ENCODE peak calls at places on chromosomes 5 and 9, in ten cellular contexts. E is foreskin fibroblast, X is fibroblast of the aortic adventitia, D is ovary, A is hepatocyte, H is A549, L is GM23248, G is Karpas-422, I is bronchial epithelial cell, W is lower lobe of right lung. K is an unnamed sample.

GRCh38 chr9:15642369-15642962 is 89.6 kb downstream of the CCDC171 start:
- DNase-seq in X (peak; percentile 66), D (no peak), G (peak; percentile 82), E (no peak), A (peak; percentile 69), L (peak; percentile 72), H (peak; percentile 26), I (peak; percentile 53), W (no peak), K (no peak)

GRCh38 chr5:136128416-136128935 is 4.2 kb upstream of the SMAD5 start:
- DNase-seq in W (no peak), G (no peak), H (no peak), D (no peak), X (no peak), I (no peak), E (no peak), A (no peak), L (no peak), K (no peak)

GRCh38 chr5:112049738-112050137 is 292.7 kb upstream of the NREP start:
- DNase-seq in A (no peak), L (peak; percentile 14), H (no peak), E (no peak), I (no peak), D (no peak), W (no peak), X (no peak), G (no peak), K (no peak)

GRCh38 chr9:105026451-105026850 is 98.5 kb upstream of the ABCA1 start:
- DNase-seq in L (peak; percentile 39), E (peak; percentile 69), X (peak; percentile 62), G (no peak), H (no peak), W (no peak), A (no peak), I (no peak), D (no peak), K (no peak)

GRCh38 chr5:150138551-150139265 is 16.9 kb downstream of the PDGFRB start:
- DNase-seq in G (no peak), H (no peak), A (peak; percentile 84), L (peak; percentile 90), W (no peak), I (no peak), D (peak; percentile 85), X (peak; percentile 89), E (peak; percentile 79), K (no peak)

GRCh38 chr5:135878156-135878620 is 17.5 kb downstream of the IL9 start:
- DNase-seq in H (no peak), W (no peak), D (no peak), I (no peak), A (no peak), L (peak; percentile 55), G (no peak), X (no peak), E (no peak), K (no peak)

GRCh38 chr5:126443374-126443851 is 20.2 kb downstream of the GRAMD2B start:
- DNase-seq in E (no peak), D (no peak), X (no peak), H (no peak), I (no peak), L (no peak), W (no peak), A (no peak), G (no peak), K (no peak)

GRCh38 chr9:91411096-91411771 is 12.4 kb downstream of the NFIL3 start:
- DNase-seq in L (peak; percentile 46), X (peak; percentile 23), E (no peak), G (no peak), A (no peak), I (peak; percentile 79), D (no peak), W (no peak), H (no peak), K (no peak)

GRCh38 chr9:96523429-96523828 is 73.5 kb downstream of the HABP4 start:
- DNase-seq in D (no peak), H (no peak), X (peak; percentile 81), E (no peak), I (no peak), A (no peak), L (no peak), W (no peak), G (no peak), K (no peak)

GRCh38 chr9:109560470-109561132 is 62.5 kb upstream of the PTPN3 start:
- DNase-seq in X (no peak), W (no peak), G (no peak), H (no peak), L (no peak), E (no peak), A (peak; percentile 10), D (no peak), I (peak; percentile 24), K (no peak)

GRCh38 chr5:57382665-57383064 is 99.9 kb downstream of the ACTBL2 start:
- DNase-seq in L (peak; percentile 15), E (no peak), W (no peak), X (no peak), D (no peak), I (no peak), G (no peak), A (no peak), H (no peak), K (no peak)
- H3K4me3 ChIP-seq in L (peak overlapping the region; percentile 60), E (no peak overlapping the region), W (no peak overlapping the region), X (no peak overlapping the region), D (no peak overlapping the region), I (no peak overlapping the region), G (no peak overlapping the region), A (no peak overlapping the region), H (no peak overlapping the region), K (no peak overlapping the region)

DNA sequence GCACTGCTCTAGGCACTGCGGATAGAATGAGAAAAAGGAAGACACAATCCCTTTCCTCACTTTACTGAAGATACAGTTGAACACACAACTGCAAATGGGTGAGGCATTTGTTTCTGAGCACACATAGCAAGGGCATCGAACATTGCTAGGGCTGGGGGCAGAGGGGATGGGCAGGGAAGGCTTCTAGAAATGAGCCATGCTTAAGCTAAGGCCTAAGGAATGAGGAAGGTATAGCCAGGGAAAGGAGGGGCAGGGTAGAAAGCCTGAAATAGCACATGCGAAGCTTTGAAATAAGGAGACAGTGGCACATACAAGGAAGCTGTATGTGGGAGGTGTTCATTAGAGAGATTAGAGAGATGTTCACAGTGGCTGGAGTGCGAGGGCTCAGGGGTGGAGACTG is 92.7 kb downstream of the KIF4B start:
- DNase-seq in I (peak; percentile 41), G (no peak), H (no peak), D (no peak), E (no peak), L (no peak), A (no peak), X (no peak), W (no peak), K (no peak)
- H3K4me3 ChIP-seq in I (no peak overlapping the region), G (no peak overlapping the region), H (no peak overlapping the region), D (no peak overlapping the region), E (no peak overlapping the region), L (no peak overlapping the region), A (no peak overlapping the region), X (no peak overlapping the region), W (no peak overlapping the region), K (no peak overlapping the region)

DNA sequence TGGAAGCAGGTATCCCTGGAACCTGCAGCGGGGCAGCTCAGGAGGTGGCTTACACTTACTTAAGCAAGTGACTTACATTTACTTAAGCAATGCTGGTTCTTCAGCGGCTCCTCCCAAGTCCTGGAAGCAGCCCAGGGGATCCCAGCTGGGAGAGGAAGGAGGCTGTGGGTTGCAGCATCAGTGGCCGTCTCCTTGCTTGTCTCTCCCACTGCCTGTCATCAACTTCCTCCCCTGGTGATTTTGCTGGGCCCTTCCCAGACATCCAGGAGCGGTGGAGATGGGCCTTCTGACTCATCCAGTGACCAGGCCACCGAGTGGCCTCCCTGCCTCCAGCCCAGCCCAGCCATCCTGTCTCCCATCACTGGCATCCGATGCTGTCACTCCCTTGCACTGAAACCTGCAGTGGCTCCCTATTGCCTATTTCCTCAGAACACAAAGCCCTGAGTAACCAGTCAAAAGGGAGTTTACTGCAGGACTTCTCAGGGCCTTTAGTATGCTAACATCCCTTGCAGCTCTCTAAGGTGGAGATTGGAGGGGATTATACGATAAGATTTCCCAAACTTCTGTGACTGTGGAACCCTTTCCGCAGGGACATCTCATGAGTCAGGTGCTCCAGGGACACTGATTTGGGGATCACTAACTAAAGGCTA is 155.9 kb upstream of the PHYKPL start:
- DNase-seq in G (peak; percentile 14), W (peak; percentile 64), H (no peak), A (peak; percentile 52), I (peak; percentile 2), D (no peak), E (no peak), X (no peak), L (peak; percentile 32), K (peak; percentile 24)
- H3K4me3 ChIP-seq in G (no peak overlapping the region), W (no peak overlapping the region), H (no peak overlapping the region), A (no peak overlapping the region), I (no peak overlapping the region), D (no peak overlapping the region), E (no peak overlapping the region), X (no peak overlapping the region), L (no peak overlapping the region), K (no peak overlapping the region)

DNA sequence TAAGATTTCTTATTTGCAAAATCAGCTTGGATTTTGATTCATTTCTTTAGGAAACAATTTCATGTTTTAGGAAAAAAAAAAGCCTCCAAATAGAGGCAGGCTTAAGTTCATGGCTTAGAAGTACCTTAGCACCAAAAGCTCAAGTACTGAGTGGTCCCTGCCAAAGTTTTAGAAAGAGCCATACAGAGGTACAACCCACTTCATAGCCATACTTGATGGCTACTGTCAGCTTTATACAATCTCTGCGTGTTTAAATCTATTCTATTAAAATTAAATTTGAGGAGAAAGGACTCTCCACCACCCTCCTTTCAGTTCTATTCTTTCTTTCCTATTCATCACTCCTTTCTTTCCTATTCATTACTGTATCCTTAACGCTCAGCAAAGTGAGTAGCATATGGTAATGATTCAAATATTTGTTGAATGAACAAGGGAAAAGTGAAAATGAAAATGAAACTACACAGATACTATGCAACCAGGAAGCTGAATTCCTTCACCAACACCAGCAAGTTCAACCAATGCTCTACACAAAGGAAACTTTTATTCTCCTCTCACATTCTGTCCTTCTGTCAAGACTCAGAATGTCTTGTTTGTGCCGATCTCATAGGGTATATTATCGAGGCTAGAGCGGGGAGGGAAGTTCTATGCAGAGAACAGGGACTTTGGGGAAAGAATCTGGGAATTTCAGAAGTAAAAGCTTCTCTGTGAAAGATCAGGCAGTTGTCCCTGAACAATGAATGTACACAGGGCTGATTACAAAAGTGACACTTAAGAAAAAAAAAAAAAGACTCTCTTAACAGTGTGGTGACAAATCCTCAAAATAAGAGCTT is 138.6 kb upstream of the SPEF2 start:
- DNase-seq in G (no peak), D (no peak), W (no peak), L (peak; percentile 72), X (peak; percentile 64), I (peak; percentile 54), E (peak; percentile 6), H (no peak), A (no peak), K (no peak)
- H3K4me3 ChIP-seq in G (peak overlapping the region; percentile 33), D (peak overlapping the region; percentile 13), W (peak overlapping the region; percentile 33), L (peak overlapping the region; percentile 66), X (peak overlapping the region; percentile 64), I (peak overlapping the region; percentile 17), E (peak overlapping the region; percentile 39), H (peak overlapping the region; percentile 30), A (no peak overlapping the region), K (no peak overlapping the region)

DNA sequence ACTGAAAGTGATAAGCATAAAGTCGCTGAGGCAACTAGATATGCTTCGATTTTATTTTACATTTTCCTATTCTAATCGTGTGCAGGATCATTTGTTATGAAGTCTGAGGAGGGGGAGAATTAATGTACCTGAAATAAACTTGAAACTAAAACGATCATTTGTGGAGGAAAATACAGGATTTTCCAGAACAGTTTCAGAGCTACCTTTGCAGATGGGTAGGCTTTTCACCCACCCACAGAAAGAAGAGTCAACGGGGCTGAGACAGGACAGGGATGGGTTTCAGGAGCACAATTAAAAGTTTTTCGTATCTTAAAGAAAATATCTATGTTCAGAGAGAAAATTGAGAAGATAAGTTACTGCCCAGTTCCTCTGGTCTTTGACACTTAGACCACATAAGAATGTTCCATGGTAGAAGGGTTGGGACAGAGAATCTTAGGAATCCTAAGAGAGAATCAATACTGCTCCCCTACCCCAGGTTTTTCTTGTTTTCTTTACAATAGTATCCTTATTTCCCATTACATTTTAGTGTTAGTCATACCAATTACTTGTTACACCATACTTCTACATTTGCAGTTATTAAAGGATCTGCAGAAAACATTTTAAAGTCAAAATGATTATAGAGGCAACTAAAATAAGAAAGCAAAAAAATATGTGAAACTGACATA is 211.4 kb downstream of the DEPDC1B start:
- DNase-seq in X (peak; percentile 16), L (no peak), G (no peak), W (no peak), E (no peak), H (no peak), I (peak; percentile 23), A (no peak), D (no peak), K (no peak)
- H3K4me3 ChIP-seq in X (peak overlapping the region; percentile 51), L (peak overlapping the region; percentile 46), G (no peak overlapping the region), W (no peak overlapping the region), E (peak overlapping the region; percentile 40), H (peak overlapping the region; percentile 23), I (peak overlapping the region; percentile 52), A (no peak overlapping the region), D (no peak overlapping the region), K (peak overlapping the region; percentile 14)

K was measured in colonic mucosa.